ENCODE peak calls at places on chromosomes 13 and 19, in nine cellular contexts. L is adrenal gland; O is A549; F is hepatocyte; T is naive thymus-derived CD4-positive, alpha-beta T cell; D is GM23248; S is ascending aorta; E is thoracic aorta; M is tibial artery. Z is an unnamed sample. For H3K4me1, the result is how much of the 10 kb centered on the place peaks cover.

GRCh38 chr19:49954092-49954825 is 6.7 kb downstream of the SIGLEC11 start:
- DNase-seq in L (peak), O (no peak), F (no peak), T (no peak), D (peak), S (no peak), E (no peak), M (no peak), Z (no peak)

GRCh38 chr19:36488816-36489138 is 584 bp downstream of the ZNF566 start:
- DNase-seq in L (peak), O (no peak), F (peak), T (no peak), D (no peak), S (no peak), E (no peak), M (peak), Z (no peak)

GRCh38 chr19:55027472-55028337 is 10.4 kb downstream of the GP6 start:
- DNase-seq in L (no peak), O (peak), F (no peak), T (no peak), D (peak), S (no peak), E (no peak), M (no peak), Z (no peak)

GRCh38 chr13:62512194-62513141 is 1096.8 kb upstream of the PCDH20 start:
- DNase-seq in L (peak), O (peak), F (peak), T (peak), D (peak), S (no peak), E (no peak), M (no peak), Z (peak)

GRCh38 chr19:13621413-13621812 is 115.1 kb upstream of the CACNA1A start:
- DNase-seq in L (peak), O (peak), F (no peak), T (no peak), D (peak), S (no peak), E (no peak), M (no peak), Z (peak)

GRCh38 chr13:62837895-62838294 is 1422.2 kb upstream of the PCDH20 start:
- DNase-seq in L (no peak), O (peak), F (no peak), T (no peak), D (no peak), S (no peak), E (no peak), M (no peak), Z (no peak)

GRCh38 chr19:40466219-40467006 is at the start of gene SPTBN4:
- DNase-seq in L (no peak), O (no peak), F (peak), T (no peak), D (peak), S (no peak), E (no peak), M (peak), Z (no peak)

GRCh38 chr13:46542833-46543232 is 10.1 kb upstream of the LRCH1 start:
- DNase-seq in L (no peak), O (no peak), F (no peak), T (no peak), D (no peak), S (no peak), E (no peak), M (no peak), Z (no peak)

GRCh38 chr19:31947436-31947835 is 398.0 kb upstream of the ZNF507 start:
- DNase-seq in L (no peak), O (no peak), F (no peak), T (no peak), D (no peak), S (no peak), E (no peak), M (no peak), Z (no peak)

GRCh38 chr13:63614874-63615612 is 2199.4 kb upstream of the PCDH20 start:
- DNase-seq in L (no peak), O (no peak), F (no peak), T (no peak), D (no peak), S (no peak), E (no peak), M (no peak), Z (no peak)

GRCh38 chr19:12450817-12451216 is 10.0 kb upstream of the ZNF443 start:
- DNase-seq in L (no peak), O (no peak), F (no peak), T (no peak), D (no peak), S (no peak), E (no peak), M (no peak), Z (no peak)

GRCh38 chr19:13441810-13442512 is 64.3 kb downstream of the CACNA1A start:
- DNase-seq in L (peak), O (peak), F (peak), T (peak), D (peak), S (no peak), E (no peak), M (no peak), Z (peak)

GRCh38 chr19:10011974-10012373 is 1.3 kb upstream of the RDH8 start:
- DNase-seq in L (no peak), O (no peak), F (no peak), T (no peak), D (no peak), S (no peak), E (no peak), M (no peak), Z (no peak)

GRCh38 chr13:46492946-46493345 is 60.0 kb upstream of the LRCH1 start:
- DNase-seq in L (no peak), O (peak), F (peak), T (peak), D (peak), S (no peak), E (no peak), M (no peak), Z (peak)

GRCh38 chr13:99126821-99127220 is 73.8 kb upstream of the UBAC2 start:
- DNase-seq in L (no peak), O (no peak), F (no peak), T (no peak), D (no peak), S (no peak), E (no peak), M (no peak), Z (no peak)

GRCh38 chr13:27794921-27795717 is 2.8 kb downstream of the GSX1 start:
- DNase-seq in L (no peak), O (no peak), F (no peak), T (no peak), D (no peak), S (no peak), E (no peak), M (no peak), Z (peak)

GRCh38 chr13:24742294-24742693 is 21.7 kb upstream of the RNF17 start:
- DNase-seq in L (no peak), O (no peak), F (no peak), T (no peak), D (no peak), S (no peak), E (no peak), M (no peak), Z (peak)

GRCh38 chr13:107650081-107650701 is 565.1 kb downstream of the LIG4 start:
- DNase-seq in L (peak), O (peak), F (peak), T (peak), D (peak), S (no peak), E (no peak), M (peak), Z (peak)

GRCh38 chr19:1852294-1852646 is 4.0 kb upstream of the REXO1 start:
- DNase-seq in L (no peak), O (no peak), F (no peak), T (no peak), D (no peak), S (no peak), E (no peak), M (no peak), Z (no peak)

GRCh38 chr19:1854032-1854541 is 5.8 kb upstream of the REXO1 start:
- DNase-seq in L (no peak), O (no peak), F (no peak), T (no peak), D (no peak), S (no peak), E (no peak), M (no peak), Z (no peak)

GRCh38 chr19:1851581-1852293 is 3.5 kb upstream of the REXO1 start:
- DNase-seq in L (no peak), O (no peak), F (no peak), T (peak), D (no peak), S (no peak), E (no peak), M (no peak), Z (no peak)

GRCh38 chr19:1853295-1854031 is 5.2 kb upstream of the REXO1 start:
- DNase-seq in L (peak), O (peak), F (peak), T (peak), D (peak), S (no peak), E (no peak), M (peak), Z (peak)

GRCh38 chr19:1852729-1853128 is 4.4 kb upstream of the REXO1 start:
- DNase-seq in L (no peak), O (no peak), F (no peak), T (no peak), D (no peak), S (no peak), E (no peak), M (no peak), Z (no peak)
- H3K4me1 ChIP-seq in L (under half), O (half or more), F (under half), T (under half), D (under half), S (under half), E (under half), M (under half), Z (under half)

GRCh38 chr19:42279902-42280760 is 11.1 kb downstream of the CIC start:
- DNase-seq in L (peak), O (peak), F (peak), T (peak), D (peak), S (peak), E (peak), M (peak), Z (peak)

GRCh38 chr19:42282036-42282762 is 13.1 kb downstream of the CIC start:
- DNase-seq in L (peak), O (no peak), F (peak), T (no peak), D (peak), S (no peak), E (no peak), M (no peak), Z (no peak)

GRCh38 chr19:42279148-42279901 is 10.3 kb downstream of the CIC start:
- DNase-seq in L (peak), O (no peak), F (no peak), T (no peak), D (peak), S (no peak), E (no peak), M (no peak), Z (no peak)

GRCh38 chr19:42281175-42282035 is 12.4 kb downstream of the CIC start:
- DNase-seq in L (peak), O (no peak), F (peak), T (no peak), D (peak), S (no peak), E (no peak), M (peak), Z (peak)

DNA sequence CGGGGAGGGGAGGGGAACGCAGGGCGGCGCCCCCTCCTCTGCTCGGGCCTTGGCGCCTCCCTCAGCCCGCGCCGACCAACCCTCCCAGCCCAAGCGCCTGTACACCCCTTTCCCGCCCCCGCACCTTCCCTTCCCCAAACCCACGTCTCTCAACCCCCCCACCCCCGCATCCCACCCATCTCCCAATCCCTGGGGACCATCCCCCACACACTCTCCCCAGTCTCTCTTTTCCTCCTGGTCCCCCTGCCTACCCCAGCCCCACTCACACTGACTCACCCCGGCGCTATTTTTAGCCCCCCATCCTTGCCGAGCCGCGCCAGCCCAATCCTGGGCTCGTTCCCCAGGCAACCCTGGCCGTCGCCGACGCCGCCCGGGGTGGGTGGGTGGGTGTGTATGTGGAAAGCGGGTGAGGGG is 11.7 kb downstream of the CIC start:
- DNase-seq in L (peak), O (no peak), F (no peak), T (no peak), D (peak), S (no peak), E (no peak), M (peak), Z (peak)
- H3K4me1 ChIP-seq in L (half or more), O (half or more), F (half or more), T (under half), D (half or more), S (half or more), E (half or more), M (half or more), Z (under half)

DNA sequence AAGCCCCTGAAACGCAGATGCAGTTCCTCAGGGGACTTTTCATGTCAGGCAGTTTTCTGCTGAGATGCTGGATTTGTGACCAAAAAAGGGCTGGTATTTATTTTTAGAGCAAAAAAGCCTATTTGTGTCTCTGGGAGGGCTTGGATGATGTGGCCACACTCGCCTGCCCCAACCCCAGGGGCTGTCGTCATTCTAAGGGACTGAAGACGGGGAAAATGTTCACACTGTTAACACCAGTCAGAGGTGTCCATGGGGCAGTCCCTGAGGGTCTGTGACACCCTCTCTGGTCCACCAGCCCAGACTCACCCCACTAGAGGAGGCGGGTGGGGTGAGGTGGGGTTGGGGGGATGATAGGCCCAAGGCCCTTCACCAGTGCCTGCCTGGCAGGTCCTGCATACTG is 15.9 kb upstream of the EPHX3 start:
- DNase-seq in L (no peak), O (no peak), F (no peak), T (no peak), D (no peak), S (peak), E (no peak), M (peak), Z (no peak)
- H3K4me1 ChIP-seq in L (under half), O (half or more), F (under half), T (under half), D (under half), S (half or more), E (half or more), M (half or more), Z (under half)

GRCh38 chr19:3670258-3670795 is 29.9 kb downstream of the PIP5K1C start:
- DNase-seq in L (peak), O (peak), F (peak), T (no peak), D (peak), S (peak), E (peak), M (peak), Z (peak)
- H3K4me1 ChIP-seq in L (under half), O (under half), F (under half), T (under half), D (under half), S (half or more), E (half or more), M (half or more), Z (under half)

GRCh38 chr19:16319466-16319865 is 5.2 kb upstream of the KLF2 start:
- DNase-seq in L (no peak), O (no peak), F (no peak), T (peak), D (peak), S (no peak), E (no peak), M (no peak), Z (no peak)

GRCh38 chr19:16315825-16316505 is 8.7 kb upstream of the KLF2 start:
- DNase-seq in L (peak), O (no peak), F (peak), T (no peak), D (peak), S (no peak), E (no peak), M (peak), Z (no peak)

GRCh38 chr19:16320987-16321386 is 3.6 kb upstream of the KLF2 start:
- DNase-seq in L (no peak), O (no peak), F (no peak), T (no peak), D (no peak), S (no peak), E (no peak), M (no peak), Z (no peak)

DNA sequence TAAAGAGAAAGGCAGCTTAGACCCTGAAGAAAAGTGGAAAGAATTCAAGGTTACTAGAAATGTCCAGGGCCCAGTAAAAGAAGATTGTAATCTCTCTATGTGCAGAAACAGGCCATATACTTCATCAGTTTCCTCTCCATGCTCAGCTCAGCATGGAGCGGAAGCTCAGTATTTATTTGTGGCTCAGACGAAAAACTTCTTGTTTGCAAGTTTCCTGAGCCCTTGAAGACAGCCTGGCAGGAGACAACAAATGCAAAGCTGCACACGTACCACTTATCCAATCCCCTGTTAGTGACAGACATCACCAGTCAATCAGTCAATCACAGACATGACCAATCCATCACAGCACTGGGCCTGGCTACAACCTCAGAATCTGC is 8.1 kb upstream of the KLF2 start:
- DNase-seq in L (no peak), O (no peak), F (no peak), T (no peak), D (no peak), S (no peak), E (no peak), M (no peak), Z (no peak)
- H3K4me1 ChIP-seq in L (under half), O (under half), F (under half), T (under half), D (under half), S (under half), E (under half), M (under half), Z (under half)

GRCh38 chr13:33280550-33280905 is 5.0 kb downstream of the STARD13 start:
- DNase-seq in L (no peak), O (no peak), F (no peak), T (no peak), D (no peak), S (no peak), E (no peak), M (no peak), Z (no peak)
- H3K4me1 ChIP-seq in L (under half), O (half or more), F (under half), T (under half), D (half or more), S (under half), E (half or more), M (half or more), Z (under half)

Z was measured in mesendoderm.